ENCODE peak calls at places on chromosome X, in nine cellular contexts. J, K, I, Z, M, C, N, D and T are unnamed samples.

GRCh38 chrX:68945603-68946228 is 116.9 kb downstream of the EFNB1 start:
- DNase-seq in Z (peak; percentile 56), J (no peak), D (no peak), M (peak; percentile 16), N (peak; percentile 87), K (peak; percentile 82), C (peak; percentile 71), I (no peak), T (no peak)

GRCh38 chrX:8782595-8782994 is 18.6 kb downstream of the FAM9A start:
- DNase-seq in D (no peak), K (no peak), I (no peak), C (no peak), Z (no peak), N (no peak), J (no peak), M (no peak), T (no peak)

GRCh38 chrX:115337735-115338134 is 48.2 kb downstream of the LUZP4 start:
- DNase-seq in K (peak; percentile 90), Z (peak; percentile 78), C (peak; percentile 60), D (no peak), J (no peak), N (no peak), M (no peak), I (no peak), T (no peak)

GRCh38 chrX:13317366-13317765 is 2.5 kb downstream of the ATXN3L start:
- DNase-seq in N (no peak), C (no peak), J (no peak), M (no peak), I (no peak), K (no peak), D (no peak), Z (no peak), T (no peak)

GRCh38 chrX:26845051-26845450 is 618.1 kb downstream of the PPP4R3C start:
- DNase-seq in N (no peak), C (peak; percentile 58), Z (no peak), K (peak; percentile 12), J (no peak), M (no peak), D (no peak), I (peak; percentile 32), T (peak; percentile 23)

GRCh38 chrX:46961097-46961496 is 48.9 kb downstream of the JADE3 start:
- DNase-seq in C (no peak), N (no peak), M (no peak), J (no peak), Z (no peak), D (no peak), I (no peak), K (no peak), T (no peak)

GRCh38 chrX:11537141-11537540 is 128.6 kb downstream of the ARHGAP6 start:
- DNase-seq in D (no peak), Z (peak; percentile 10), K (no peak), I (no peak), J (no peak), M (no peak), N (no peak), C (no peak), T (no peak)

GRCh38 chrX:72268601-72269365 is 8.3 kb downstream of the RPS4X start:
- DNase-seq in I (peak; percentile 69), D (no peak), M (no peak), N (no peak), Z (peak; percentile 69), C (peak; percentile 76), K (peak; percentile 58), J (no peak), T (no peak)

GRCh38 chrX:131704136-131704695 is 160.3 kb downstream of the OR13H1 start:
- DNase-seq in Z (peak; percentile 90), K (no peak), N (no peak), M (no peak), I (peak; percentile 83), C (no peak), D (no peak), J (peak; percentile 84), T (no peak)

GRCh38 chrX:153592966-153593688 is 5.8 kb downstream of the CCNQ start:
- DNase-seq in M (no peak), D (no peak), N (no peak), I (no peak), Z (no peak), J (no peak), K (no peak), C (no peak), T (no peak)

GRCh38 chrX:20913760-20914159 is 460.5 kb upstream of the CNKSR2 start:
- DNase-seq in J (no peak), M (peak; percentile 5), Z (peak; percentile 0), K (no peak), I (no peak), C (peak; percentile 6), N (no peak), D (no peak), T (no peak)

GRCh38 chrX:119475389-119476101 is 7.3 kb downstream of the SLC25A5 start:
- DNase-seq in J (no peak), Z (peak; percentile 28), D (no peak), K (no peak), C (no peak), I (no peak), N (no peak), M (no peak), T (no peak)

GRCh38 chrX:120769576-120770341 is 105.9 kb downstream of the CT47B1 start:
- DNase-seq in M (peak; percentile 33), Z (peak; percentile 80), J (no peak), D (peak; percentile 0), K (peak; percentile 77), N (no peak), C (peak; percentile 82), I (peak; percentile 35), T (peak; percentile 51)

GRCh38 chrX:17375631-17376380 is 806 bp downstream of the NHS start:
- DNase-seq in Z (peak; percentile 48), N (no peak), I (no peak), D (no peak), K (peak; percentile 43), M (no peak), J (peak; percentile 27), C (peak; percentile 35), T (no peak)